ENCODE peak calls at places on chromosomes 13 and 19, in five cellular contexts. One of them, this sample, is unnamed.

GRCh38 chr13:34869737-34870136 is 72.3 kb upstream of the NBEA start:
- DNase-seq in central memory CD8-positive, alpha-beta T cell: no peak
- DNase-seq in progenitor cell of endocrine pancreas: no peak
- DNase-seq in CD8-positive, alpha-beta memory T cell: no peak
- DNase-seq in ovary: no peak
- DNase-seq in this sample: no peak

GRCh38 chr13:49643003-49643651 is 14.8 kb downstream of the ARL11 start:
- DNase-seq in central memory CD8-positive, alpha-beta T cell: no peak
- DNase-seq in progenitor cell of endocrine pancreas: no peak
- DNase-seq in CD8-positive, alpha-beta memory T cell: no peak
- DNase-seq in ovary: no peak
- DNase-seq in this sample: no peak

GRCh38 chr19:51735759-51736449 is 12.1 kb upstream of the HAS1 start:
- DNase-seq in central memory CD8-positive, alpha-beta T cell: no peak
- DNase-seq in progenitor cell of endocrine pancreas: no peak
- DNase-seq in CD8-positive, alpha-beta memory T cell: no peak
- DNase-seq in ovary: no peak
- DNase-seq in this sample: peak; percentile 11

GRCh38 chr13:75566658-75567057 is 17.1 kb downstream of the UCHL3 start:
- DNase-seq in central memory CD8-positive, alpha-beta T cell: no peak
- DNase-seq in progenitor cell of endocrine pancreas: no peak
- DNase-seq in CD8-positive, alpha-beta memory T cell: no peak
- DNase-seq in ovary: no peak
- DNase-seq in this sample: peak; percentile 38

GRCh38 chr13:40639226-40639681 is 27.2 kb downstream of the FOXO1 start:
- DNase-seq in central memory CD8-positive, alpha-beta T cell: no peak
- DNase-seq in progenitor cell of endocrine pancreas: no peak
- DNase-seq in CD8-positive, alpha-beta memory T cell: no peak
- DNase-seq in ovary: no peak
- DNase-seq in this sample: peak; percentile 70

GRCh38 chr13:113991676-113992179 is 17.9 kb upstream of the C13orf46 start:
- DNase-seq in central memory CD8-positive, alpha-beta T cell: no peak
- DNase-seq in progenitor cell of endocrine pancreas: no peak
- DNase-seq in CD8-positive, alpha-beta memory T cell: no peak
- DNase-seq in ovary: no peak
- DNase-seq in this sample: no peak

GRCh38 chr13:114142640-114143490 is 10.4 kb upstream of the RASA3 start:
- DNase-seq in central memory CD8-positive, alpha-beta T cell: peak; percentile 84
- DNase-seq in progenitor cell of endocrine pancreas: no peak
- DNase-seq in CD8-positive, alpha-beta memory T cell: peak; percentile 63
- DNase-seq in ovary: no peak
- DNase-seq in this sample: no peak

GRCh38 chr13:60066206-60066605 is 97.5 kb downstream of the DIAPH3 start:
- DNase-seq in central memory CD8-positive, alpha-beta T cell: no peak
- DNase-seq in progenitor cell of endocrine pancreas: no peak
- DNase-seq in CD8-positive, alpha-beta memory T cell: no peak
- DNase-seq in ovary: no peak
- DNase-seq in this sample: no peak

GRCh38 chr19:54165222-54165621 is 5.7 kb upstream of the LENG1 start:
- DNase-seq in central memory CD8-positive, alpha-beta T cell: no peak
- DNase-seq in progenitor cell of endocrine pancreas: no peak
- DNase-seq in CD8-positive, alpha-beta memory T cell: no peak
- DNase-seq in ovary: no peak
- DNase-seq in this sample: no peak

GRCh38 chr13:19845758-19846157 is 17.7 kb downstream of the ZMYM5 start:
- DNase-seq in central memory CD8-positive, alpha-beta T cell: no peak
- DNase-seq in progenitor cell of endocrine pancreas: no peak
- DNase-seq in CD8-positive, alpha-beta memory T cell: no peak
- DNase-seq in ovary: peak; percentile 31
- DNase-seq in this sample: peak; percentile 90

GRCh38 chr19:44869728-44870470 is 21.2 kb upstream of the TOMM40 start:
- DNase-seq in central memory CD8-positive, alpha-beta T cell: no peak
- DNase-seq in progenitor cell of endocrine pancreas: no peak
- DNase-seq in CD8-positive, alpha-beta memory T cell: no peak
- DNase-seq in ovary: peak; percentile 56
- DNase-seq in this sample: peak; percentile 81

This sample was measured in lung microvascular endothelial cell.